ENCODE peak calls at places on chromosomes 12 and 14, in seven cellular contexts. I, N, E, V, Q, X and S are unnamed samples.

GRCh38 chr12:49537231-49537708 is 1.6 kb upstream of the KCNH3 start:
- DNase-seq in I (no peak), N (no peak), E (no peak), V (no peak), Q (no peak), X (no peak), S (no peak)

GRCh38 chr14:81430284-81430683 is 30.2 kb upstream of the STON2 start:
- DNase-seq in I (no peak), N (no peak), E (no peak), V (no peak), Q (no peak), X (no peak), S (peak; percentile 26)

GRCh38 chr14:53840444-53840843 is 116.2 kb downstream of the BMP4 start:
- DNase-seq in I (no peak), N (no peak), E (no peak), V (no peak), Q (no peak), X (no peak), S (no peak)

GRCh38 chr12:52391618-52392002 is 6.2 kb upstream of the KRT84 start:
- DNase-seq in I (no peak), N (no peak), E (peak; percentile 29), V (peak; percentile 27), Q (no peak), X (no peak), S (no peak)

GRCh38 chr12:93317227-93317626 is 60.5 kb upstream of the NUDT4 start:
- DNase-seq in I (no peak), N (no peak), E (no peak), V (peak; percentile 57), Q (no peak), X (no peak), S (peak; percentile 74)

GRCh38 chr14:55115433-55115832 is 13.6 kb upstream of the LGALS3 start:
- DNase-seq in I (no peak), N (no peak), E (peak; percentile 29), V (no peak), Q (no peak), X (no peak), S (no peak)

GRCh38 chr14:89032086-89032649 is 207.7 kb downstream of the TTC8 start:
- DNase-seq in I (no peak), N (no peak), E (no peak), V (no peak), Q (no peak), X (no peak), S (no peak)

GRCh38 chr12:57744194-57744776 is 554 bp upstream of the TSPAN31 start:
- DNase-seq in I (peak; percentile 62), N (peak; percentile 79), E (peak; percentile 82), V (peak; percentile 84), Q (peak; percentile 80), X (peak; percentile 48), S (peak; percentile 91)

GRCh38 chr12:110074089-110074488 is 25.8 kb upstream of the C12orf76 start:
- DNase-seq in I (no peak), N (no peak), E (no peak), V (no peak), Q (no peak), X (no peak), S (no peak)

GRCh38 chr12:53054112-53054878 is 4.4 kb downstream of the TNS2 start:
- DNase-seq in I (peak; percentile 96), N (peak; percentile 95), E (peak; percentile 98), V (peak; percentile 97), Q (peak; percentile 97), X (peak; percentile 77), S (peak; percentile 93)

GRCh38 chr12:88518863-88519403 is 61.3 kb downstream of the KITLG start:
- DNase-seq in I (no peak), N (no peak), E (no peak), V (no peak), Q (no peak), X (no peak), S (no peak)

GRCh38 chr12:87425942-87426554 is 603.2 kb downstream of the C12orf50 start:
- DNase-seq in I (no peak), N (no peak), E (no peak), V (no peak), Q (no peak), X (no peak), S (no peak)

GRCh38 chr14:23324455-23324846 is 3.2 kb downstream of the PABPN1 start:
- DNase-seq in I (no peak), N (no peak), E (no peak), V (no peak), Q (no peak), X (no peak), S (no peak)

GRCh38 chr12:110109037-110109836 is 14.9 kb upstream of the IFT81 start:
- DNase-seq in I (no peak), N (peak; percentile 97), E (peak; percentile 49), V (peak; percentile 61), Q (peak; percentile 86), X (no peak), S (no peak)

GRCh38 chr14:102948698-102949061 is 26.2 kb downstream of the AMN start:
- DNase-seq in I (no peak), N (no peak), E (no peak), V (no peak), Q (no peak), X (no peak), S (no peak)

GRCh38 chr12:93979189-93979588 is 169.2 kb upstream of the PLXNC1 start:
- DNase-seq in I (no peak), N (no peak), E (peak; percentile 38), V (peak; percentile 26), Q (no peak), X (no peak), S (peak; percentile 66)

GRCh38 chr14:55921516-55921915 is 196.7 kb upstream of the PELI2 start:
- DNase-seq in I (no peak), N (no peak), E (no peak), V (no peak), Q (no peak), X (no peak), S (no peak)

GRCh38 chr14:84399296-84399910 is 1130.5 kb upstream of the FLRT2 start:
- DNase-seq in I (no peak), N (no peak), E (no peak), V (no peak), Q (no peak), X (no peak), S (no peak)

GRCh38 chr12:103249614-103250013 is 246.2 kb downstream of the C12orf42 start:
- DNase-seq in I (no peak), N (no peak), E (no peak), V (no peak), Q (no peak), X (no peak), S (no peak)

GRCh38 chr12:52284562-52285171 is 6.7 kb downstream of the KRT81 start:
- DNase-seq in I (no peak), N (no peak), E (no peak), V (no peak), Q (no peak), X (no peak), S (no peak)

GRCh38 chr12:44873898-44874297 is 2.2 kb downstream of the NELL2 start:
- DNase-seq in I (no peak), N (no peak), E (no peak), V (no peak), Q (no peak), X (no peak), S (no peak)

GRCh38 chr14:65566820-65567522 is 154.4 kb downstream of the FUT8 start:
- DNase-seq in I (no peak), N (no peak), E (no peak), V (no peak), Q (no peak), X (no peak), S (no peak)

GRCh38 chr12:32755051-32755653 is 545 bp downstream of the YARS2 start:
- DNase-seq in I (peak; percentile 78), N (peak; percentile 41), E (peak; percentile 65), V (peak; percentile 85), Q (peak; percentile 57), X (peak; percentile 27), S (peak; percentile 89)
- TF ChIP-seq POLR2A in I (no peak), N (no peak), E (no peak), V (no peak), Q (no peak), X (no peak), S (no peak)

DNA sequence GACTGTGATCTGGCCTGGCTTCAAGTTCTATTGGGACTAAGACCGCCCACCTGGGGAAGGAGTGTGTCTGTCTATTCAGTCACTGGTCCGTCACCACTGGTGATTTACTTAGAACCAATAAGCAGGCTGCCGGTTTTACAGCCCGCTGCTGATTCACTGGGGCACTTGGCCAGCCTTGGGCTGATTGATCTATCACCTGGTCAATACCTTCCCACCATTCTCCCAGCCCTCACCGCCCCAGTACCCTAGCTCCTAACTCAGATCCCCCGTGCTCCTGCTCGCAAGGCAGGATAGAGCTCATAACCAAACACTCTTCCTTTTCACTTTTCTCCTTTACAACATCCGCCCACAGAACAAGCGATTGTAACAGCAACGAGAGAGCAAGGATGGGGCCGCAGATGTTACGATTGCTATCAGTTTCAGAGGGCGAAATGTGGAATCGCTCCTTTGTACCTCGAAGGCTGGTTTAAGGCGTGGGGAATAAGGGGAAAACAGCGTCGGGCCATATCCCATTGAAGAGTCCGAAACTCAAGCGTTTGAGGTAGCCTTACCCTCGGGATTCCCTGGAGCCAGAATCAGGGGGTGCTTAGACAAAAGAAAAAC is 672 bp downstream of the RDH11 start:
- DNase-seq in I (peak; percentile 89), N (peak; percentile 37), E (peak; percentile 85), V (peak; percentile 84), Q (peak; percentile 45), X (no peak), S (peak; percentile 91)
- TF ChIP-seq POLR2A in I (peak; percentile 58), N (no peak), E (no peak), V (peak; percentile 32), Q (no peak), X (no peak), S (peak; percentile 93)

DNA sequence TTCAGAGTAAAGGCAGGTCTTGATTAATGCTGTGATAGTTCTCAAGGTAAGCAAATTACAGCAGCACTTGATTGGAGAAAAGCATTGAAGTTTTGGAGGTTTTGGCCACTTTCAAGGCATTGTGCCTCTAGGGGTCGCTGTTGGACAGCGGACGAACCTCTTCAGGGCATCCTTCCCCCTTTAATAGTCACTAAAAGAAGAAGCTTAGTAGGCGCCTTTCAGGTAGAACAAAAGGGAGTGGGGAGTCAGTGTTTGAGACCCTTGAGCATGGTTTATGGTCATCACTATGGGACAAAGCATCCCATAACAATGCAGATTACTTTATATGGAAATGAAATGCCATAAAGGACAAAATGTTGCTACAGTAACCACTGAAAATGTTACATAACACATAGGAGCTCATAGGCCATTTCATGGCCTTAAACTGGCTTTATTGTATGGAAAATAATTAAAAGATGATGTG is 199.5 kb upstream of the DCN start:
- DNase-seq in I (peak; percentile 78), N (peak; percentile 96), E (peak; percentile 82), V (peak; percentile 86), Q (peak; percentile 88), X (no peak), S (peak; percentile 61)
- TF ChIP-seq POLR2A in I (no peak), N (no peak), E (no peak), V (no peak), Q (no peak), X (no peak), S (no peak)

DNA sequence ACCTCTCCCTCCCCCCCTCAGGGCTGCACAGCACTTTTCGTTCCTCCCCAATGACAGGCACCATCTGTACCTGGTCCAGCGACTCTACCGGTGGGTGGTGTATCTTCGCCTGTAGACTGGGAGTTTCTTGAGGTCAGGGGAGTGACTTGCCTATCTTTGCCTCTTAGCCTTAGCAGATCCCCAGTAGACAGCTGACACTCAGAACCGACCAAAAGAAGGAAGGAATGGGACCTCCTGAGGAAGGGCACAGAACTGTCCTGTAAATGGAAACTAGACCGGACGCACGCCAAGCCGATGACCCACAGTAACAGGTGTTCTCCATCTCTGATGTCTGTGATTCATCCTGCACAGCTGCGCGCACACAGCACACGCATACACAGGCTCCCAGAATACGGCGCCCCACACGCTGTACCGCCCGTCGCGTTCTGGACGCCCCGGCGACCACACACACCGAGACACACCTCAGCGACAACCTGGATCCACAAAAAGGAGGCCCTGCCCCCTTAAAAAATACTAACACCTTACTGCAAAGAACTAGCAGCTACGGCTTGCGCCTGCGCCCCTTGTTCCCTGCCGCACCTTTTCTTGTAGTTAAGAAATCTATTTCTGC is 673 bp upstream of the TTC9 start:
- DNase-seq in I (peak; percentile 37), N (no peak), E (peak; percentile 26), V (peak; percentile 61), Q (no peak), X (no peak), S (no peak)
- TF ChIP-seq POLR2A in I (no peak), N (no peak), E (no peak), V (peak; percentile 32), Q (no peak), X (no peak), S (no peak)